ENCODE peak calls at places on chromosomes 1 and 21, in ten cellular contexts. One of them, this sample, is unnamed.

GRCh38 chr1:247824023-247824422 is at the start of gene OR14A16:
- DNase-seq in heart right ventricle: no peak
- DNase-seq in WTC11: peak; percentile 42
- DNase-seq in tibial artery: no peak
- DNase-seq in nephron progenitor cell: no peak
- DNase-seq in CD8-positive, alpha-beta T cell: no peak
- DNase-seq in IMR-90: no peak
- DNase-seq in lower lobe of right lung: no peak
- DNase-seq in uterus: no peak
- DNase-seq in astrocyte of the cerebellum: no peak
- DNase-seq in this sample: no peak

GRCh38 chr1:214002472-214002871 is 14.7 kb downstream of the PROX1 start:
- DNase-seq in heart right ventricle: no peak
- DNase-seq in WTC11: no peak
- DNase-seq in tibial artery: no peak
- DNase-seq in nephron progenitor cell: no peak
- DNase-seq in CD8-positive, alpha-beta T cell: no peak
- DNase-seq in IMR-90: peak; percentile 55
- DNase-seq in lower lobe of right lung: no peak
- DNase-seq in uterus: no peak
- DNase-seq in astrocyte of the cerebellum: peak; percentile 62
- DNase-seq in this sample: no peak

GRCh38 chr1:53944469-53945182 is 873 bp downstream of the IFT25 start:
- DNase-seq in heart right ventricle: no peak
- DNase-seq in WTC11: no peak
- DNase-seq in tibial artery: no peak
- DNase-seq in nephron progenitor cell: peak; percentile 8
- DNase-seq in CD8-positive, alpha-beta T cell: no peak
- DNase-seq in IMR-90: no peak
- DNase-seq in lower lobe of right lung: no peak
- DNase-seq in uterus: no peak
- DNase-seq in astrocyte of the cerebellum: no peak
- DNase-seq in this sample: no peak

GRCh38 chr1:245541389-245541788 is 386.6 kb downstream of the KIF26B start:
- DNase-seq in heart right ventricle: no peak
- DNase-seq in WTC11: no peak
- DNase-seq in tibial artery: no peak
- DNase-seq in nephron progenitor cell: no peak
- DNase-seq in CD8-positive, alpha-beta T cell: no peak
- DNase-seq in IMR-90: peak; percentile 58
- DNase-seq in lower lobe of right lung: no peak
- DNase-seq in uterus: no peak
- DNase-seq in astrocyte of the cerebellum: no peak
- DNase-seq in this sample: no peak

GRCh38 chr1:62301726-62302390 is 17.4 kb downstream of the KANK4 start:
- DNase-seq in heart right ventricle: no peak
- DNase-seq in WTC11: no peak
- DNase-seq in tibial artery: no peak
- DNase-seq in nephron progenitor cell: no peak
- DNase-seq in CD8-positive, alpha-beta T cell: no peak
- DNase-seq in IMR-90: no peak
- DNase-seq in lower lobe of right lung: no peak
- DNase-seq in uterus: no peak
- DNase-seq in astrocyte of the cerebellum: no peak
- DNase-seq in this sample: no peak

GRCh38 chr1:46606255-46606965 is 2.3 kb upstream of the MKNK1 start:
- DNase-seq in heart right ventricle: no peak
- DNase-seq in WTC11: no peak
- DNase-seq in tibial artery: no peak
- DNase-seq in nephron progenitor cell: no peak
- DNase-seq in CD8-positive, alpha-beta T cell: no peak
- DNase-seq in IMR-90: peak; percentile 25
- DNase-seq in lower lobe of right lung: no peak
- DNase-seq in uterus: no peak
- DNase-seq in astrocyte of the cerebellum: no peak
- DNase-seq in this sample: no peak

GRCh38 chr21:44326716-44327602 is 12.2 kb downstream of the CFAP410 start:
- DNase-seq in heart right ventricle: no peak
- DNase-seq in WTC11: no peak
- DNase-seq in tibial artery: no peak
- DNase-seq in nephron progenitor cell: no peak
- DNase-seq in CD8-positive, alpha-beta T cell: no peak
- DNase-seq in IMR-90: no peak
- DNase-seq in lower lobe of right lung: no peak
- DNase-seq in uterus: no peak
- DNase-seq in astrocyte of the cerebellum: no peak
- DNase-seq in this sample: no peak

GRCh38 chr1:77545970-77546369 is 136.5 kb downstream of the ZZZ3 start:
- DNase-seq in heart right ventricle: no peak
- DNase-seq in WTC11: no peak
- DNase-seq in tibial artery: no peak
- DNase-seq in nephron progenitor cell: no peak
- DNase-seq in CD8-positive, alpha-beta T cell: no peak
- DNase-seq in IMR-90: peak; percentile 54
- DNase-seq in lower lobe of right lung: no peak
- DNase-seq in uterus: no peak
- DNase-seq in astrocyte of the cerebellum: no peak
- DNase-seq in this sample: no peak

GRCh38 chr1:165525708-165526107 is 18.1 kb upstream of the LRRC52 start:
- DNase-seq in heart right ventricle: no peak
- DNase-seq in WTC11: no peak
- DNase-seq in tibial artery: no peak
- DNase-seq in nephron progenitor cell: no peak
- DNase-seq in CD8-positive, alpha-beta T cell: no peak
- DNase-seq in IMR-90: no peak
- DNase-seq in lower lobe of right lung: no peak
- DNase-seq in uterus: no peak
- DNase-seq in astrocyte of the cerebellum: no peak
- DNase-seq in this sample: no peak

GRCh38 chr1:2474933-2475371 is 1.1 kb upstream of the PLCH2 start:
- DNase-seq in heart right ventricle: no peak
- DNase-seq in WTC11: no peak
- DNase-seq in tibial artery: no peak
- DNase-seq in nephron progenitor cell: no peak
- DNase-seq in CD8-positive, alpha-beta T cell: no peak
- DNase-seq in IMR-90: no peak
- DNase-seq in lower lobe of right lung: no peak
- DNase-seq in uterus: no peak
- DNase-seq in astrocyte of the cerebellum: no peak
- DNase-seq in this sample: no peak

GRCh38 chr1:226797151-226797550 is 58.1 kb upstream of the ITPKB start:
- DNase-seq in heart right ventricle: no peak
- DNase-seq in WTC11: no peak
- DNase-seq in tibial artery: no peak
- DNase-seq in nephron progenitor cell: no peak
- DNase-seq in CD8-positive, alpha-beta T cell: no peak
- DNase-seq in IMR-90: no peak
- DNase-seq in lower lobe of right lung: no peak
- DNase-seq in uterus: no peak
- DNase-seq in astrocyte of the cerebellum: no peak
- DNase-seq in this sample: no peak

GRCh38 chr1:155005076-155005971 is 2.7 kb downstream of the ZBTB7B start:
- DNase-seq in heart right ventricle: peak; percentile 80
- DNase-seq in WTC11: no peak
- DNase-seq in tibial artery: peak; percentile 77
- DNase-seq in nephron progenitor cell: no peak
- DNase-seq in CD8-positive, alpha-beta T cell: no peak
- DNase-seq in IMR-90: no peak
- DNase-seq in lower lobe of right lung: peak; percentile 86
- DNase-seq in uterus: peak; percentile 45
- DNase-seq in astrocyte of the cerebellum: no peak
- DNase-seq in this sample: no peak

GRCh38 chr1:54310439-54311328 is 95.5 kb downstream of the SSBP3 start:
- DNase-seq in heart right ventricle: peak; percentile 68
- DNase-seq in WTC11: peak; percentile 84
- DNase-seq in tibial artery: no peak
- DNase-seq in nephron progenitor cell: peak; percentile 72
- DNase-seq in CD8-positive, alpha-beta T cell: no peak
- DNase-seq in IMR-90: peak; percentile 39
- DNase-seq in lower lobe of right lung: peak; percentile 62
- DNase-seq in uterus: no peak
- DNase-seq in astrocyte of the cerebellum: no peak
- DNase-seq in this sample: peak; percentile 24

GRCh38 chr1:6081901-6082300 is 36.2 kb downstream of the KCNAB2 start:
- DNase-seq in heart right ventricle: no peak
- DNase-seq in WTC11: no peak
- DNase-seq in tibial artery: no peak
- DNase-seq in nephron progenitor cell: no peak
- DNase-seq in CD8-positive, alpha-beta T cell: no peak
- DNase-seq in IMR-90: no peak
- DNase-seq in lower lobe of right lung: no peak
- DNase-seq in uterus: no peak
- DNase-seq in astrocyte of the cerebellum: no peak
- DNase-seq in this sample: no peak
- TF ChIP-seq CTCF in heart right ventricle: no peak
- TF ChIP-seq CTCF in WTC11: no peak
- TF ChIP-seq CTCF in tibial artery: no peak
- TF ChIP-seq CTCF in nephron progenitor cell: no peak
- TF ChIP-seq CTCF in CD8-positive, alpha-beta T cell: no peak
- TF ChIP-seq CTCF in IMR-90: no peak
- TF ChIP-seq CTCF in lower lobe of right lung: no peak
- TF ChIP-seq CTCF in uterus: no peak
- TF ChIP-seq CTCF in astrocyte of the cerebellum: no peak
- TF ChIP-seq CTCF in this sample: no peak

DNA sequence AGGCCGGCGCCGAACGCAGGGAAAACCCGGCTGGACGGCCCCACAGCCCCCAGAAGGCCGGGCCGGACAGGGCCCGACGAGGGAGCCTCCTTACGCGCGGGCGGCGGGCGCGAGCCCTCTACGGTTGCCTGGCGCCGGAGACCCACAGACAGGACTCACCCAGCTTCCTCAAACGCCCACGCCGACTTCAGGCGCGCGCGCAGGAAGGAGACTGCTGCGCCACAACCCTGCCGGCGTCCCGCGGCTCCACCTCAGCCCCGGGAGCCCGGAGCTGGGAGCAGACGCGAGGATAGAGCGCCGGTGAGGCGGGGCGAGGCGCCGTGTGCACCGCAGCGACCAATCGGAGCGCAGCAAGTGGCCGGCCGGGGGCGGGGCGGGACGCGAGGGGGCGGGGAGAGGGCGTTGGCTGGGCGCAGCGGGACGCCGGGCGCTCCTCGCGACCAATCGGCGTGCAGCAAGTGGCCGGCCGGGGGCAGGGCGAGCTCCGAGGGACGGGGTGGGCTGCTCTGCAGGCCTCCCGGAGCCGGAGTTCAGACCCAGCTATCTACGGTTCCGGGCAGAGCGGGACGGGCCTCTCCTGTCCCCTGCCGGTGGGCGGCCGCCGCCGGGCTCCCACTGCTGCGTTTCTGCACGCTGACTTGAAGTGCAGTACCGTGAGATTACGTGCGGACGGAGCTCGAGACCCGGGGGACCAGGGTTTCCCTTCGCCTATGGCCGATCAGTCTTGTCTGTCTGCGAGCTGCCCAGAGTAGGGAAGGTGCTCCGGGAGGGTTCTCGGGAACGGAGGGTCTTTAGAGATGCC is at the start of gene TMEM50B:
- DNase-seq in heart right ventricle: peak; percentile 95
- DNase-seq in WTC11: peak; percentile 95
- DNase-seq in tibial artery: peak; percentile 91
- DNase-seq in nephron progenitor cell: peak; percentile 96
- DNase-seq in CD8-positive, alpha-beta T cell: peak; percentile 94
- DNase-seq in IMR-90: peak; percentile 95
- DNase-seq in lower lobe of right lung: peak; percentile 97
- DNase-seq in uterus: peak; percentile 97
- DNase-seq in astrocyte of the cerebellum: peak; percentile 81
- DNase-seq in this sample: peak; percentile 88
- TF ChIP-seq CTCF in heart right ventricle: peak; percentile 72
- TF ChIP-seq CTCF in WTC11: no peak
- TF ChIP-seq CTCF in tibial artery: peak; percentile 58
- TF ChIP-seq CTCF in nephron progenitor cell: peak; percentile 46
- TF ChIP-seq CTCF in CD8-positive, alpha-beta T cell: peak; percentile 31
- TF ChIP-seq CTCF in IMR-90: peak; percentile 51
- TF ChIP-seq CTCF in lower lobe of right lung: peak; percentile 61
- TF ChIP-seq CTCF in uterus: peak; percentile 78
- TF ChIP-seq CTCF in astrocyte of the cerebellum: peak; percentile 45
- TF ChIP-seq CTCF in this sample: peak; percentile 31

GRCh38 chr1:102241431-102242338 is 245.0 kb upstream of the OLFM3 start:
- DNase-seq in heart right ventricle: no peak
- DNase-seq in WTC11: no peak
- DNase-seq in tibial artery: no peak
- DNase-seq in nephron progenitor cell: no peak
- DNase-seq in CD8-positive, alpha-beta T cell: no peak
- DNase-seq in IMR-90: no peak
- DNase-seq in lower lobe of right lung: no peak
- DNase-seq in uterus: no peak
- DNase-seq in astrocyte of the cerebellum: no peak
- DNase-seq in this sample: no peak

GRCh38 chr1:102234753-102235359 is 238.1 kb upstream of the OLFM3 start:
- DNase-seq in heart right ventricle: no peak
- DNase-seq in WTC11: no peak
- DNase-seq in tibial artery: no peak
- DNase-seq in nephron progenitor cell: no peak
- DNase-seq in CD8-positive, alpha-beta T cell: no peak
- DNase-seq in IMR-90: no peak
- DNase-seq in lower lobe of right lung: no peak
- DNase-seq in uterus: no peak
- DNase-seq in astrocyte of the cerebellum: no peak
- DNase-seq in this sample: no peak

DNA sequence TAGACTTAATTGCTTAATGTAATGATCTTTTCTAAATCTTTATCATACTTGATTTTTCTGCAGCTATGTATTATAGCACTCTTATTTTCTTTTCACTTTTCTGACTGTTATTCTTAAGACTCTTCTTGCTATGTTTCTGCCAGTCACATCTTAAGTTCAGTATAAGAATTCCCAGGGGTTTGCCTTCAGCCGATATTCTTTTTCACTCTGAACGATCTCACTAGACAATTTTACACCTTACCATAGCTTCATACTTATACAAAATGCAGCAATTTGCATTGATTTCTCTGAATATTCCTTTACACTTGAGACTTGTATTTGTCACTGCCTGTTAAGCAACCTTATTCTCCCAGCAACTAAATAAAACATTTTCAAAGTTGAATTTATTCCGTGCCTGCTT is 242.5 kb upstream of the OLFM3 start:
- DNase-seq in heart right ventricle: no peak
- DNase-seq in WTC11: no peak
- DNase-seq in tibial artery: no peak
- DNase-seq in nephron progenitor cell: no peak
- DNase-seq in CD8-positive, alpha-beta T cell: no peak
- DNase-seq in IMR-90: no peak
- DNase-seq in lower lobe of right lung: no peak
- DNase-seq in uterus: no peak
- DNase-seq in astrocyte of the cerebellum: no peak
- DNase-seq in this sample: no peak
- TF ChIP-seq CTCF in heart right ventricle: no peak
- TF ChIP-seq CTCF in WTC11: no peak
- TF ChIP-seq CTCF in tibial artery: no peak
- TF ChIP-seq CTCF in nephron progenitor cell: no peak
- TF ChIP-seq CTCF in CD8-positive, alpha-beta T cell: no peak
- TF ChIP-seq CTCF in IMR-90: no peak
- TF ChIP-seq CTCF in lower lobe of right lung: no peak
- TF ChIP-seq CTCF in uterus: no peak
- TF ChIP-seq CTCF in astrocyte of the cerebellum: no peak
- TF ChIP-seq CTCF in this sample: no peak

DNA sequence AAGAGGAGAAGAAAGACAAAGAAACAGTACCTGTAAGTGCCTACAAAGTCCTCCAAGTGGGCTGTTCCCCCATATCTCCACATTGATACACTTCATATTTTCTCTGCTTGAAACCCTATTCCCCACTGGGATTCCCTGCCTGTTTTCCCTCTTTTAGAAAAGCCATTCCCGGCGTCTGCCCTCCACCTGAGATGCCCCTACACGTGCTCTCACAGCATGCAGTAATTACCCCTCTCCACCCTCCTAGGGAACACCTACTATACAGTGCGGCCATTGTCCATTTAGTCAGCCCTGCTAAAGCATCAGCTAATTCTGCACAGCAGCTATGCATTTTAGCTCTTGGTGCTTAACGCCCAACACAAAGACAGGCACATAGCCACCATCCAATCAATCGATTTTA is 135.7 kb upstream of the TIAM1 start:
- DNase-seq in heart right ventricle: no peak
- DNase-seq in WTC11: no peak
- DNase-seq in tibial artery: no peak
- DNase-seq in nephron progenitor cell: no peak
- DNase-seq in CD8-positive, alpha-beta T cell: no peak
- DNase-seq in IMR-90: no peak
- DNase-seq in lower lobe of right lung: no peak
- DNase-seq in uterus: no peak
- DNase-seq in astrocyte of the cerebellum: no peak
- DNase-seq in this sample: no peak
- TF ChIP-seq CTCF in heart right ventricle: no peak
- TF ChIP-seq CTCF in WTC11: no peak
- TF ChIP-seq CTCF in tibial artery: no peak
- TF ChIP-seq CTCF in nephron progenitor cell: no peak
- TF ChIP-seq CTCF in CD8-positive, alpha-beta T cell: no peak
- TF ChIP-seq CTCF in IMR-90: no peak
- TF ChIP-seq CTCF in lower lobe of right lung: no peak
- TF ChIP-seq CTCF in uterus: no peak
- TF ChIP-seq CTCF in astrocyte of the cerebellum: no peak
- TF ChIP-seq CTCF in this sample: no peak